ENCODE peak calls at places on chromosome 18, in eight cellular contexts. One of them, this sample, is unnamed.

GRCh38 chr18:55275042-55275897 is 312.7 kb downstream of the TCF4 start:
- DNase-seq in ovary: no peak
- DNase-seq in bronchial epithelial cell: peak
- DNase-seq in fibroblast of lung: peak
- DNase-seq in right atrium auricular region: peak
- DNase-seq in IMR-90: peak
- DNase-seq in HFF-Myc: peak
- DNase-seq in A549: no peak
- DNase-seq in this sample: peak

GRCh38 chr18:37487400-37487831 is 78.2 kb downstream of the CELF4 start:
- DNase-seq in ovary: peak
- DNase-seq in fibroblast of lung: no peak
- DNase-seq in IMR-90: no peak
- DNase-seq in A549: no peak
- DNase-seq in bronchial epithelial cell: no peak
- DNase-seq in right atrium auricular region: no peak
- DNase-seq in HFF-Myc: no peak
- DNase-seq in this sample: no peak

GRCh38 chr18:57898506-57899124 is 95.5 kb upstream of the ATP8B1 start:
- DNase-seq in A549: no peak
- DNase-seq in right atrium auricular region: no peak
- DNase-seq in HFF-Myc: peak
- DNase-seq in ovary: no peak
- DNase-seq in fibroblast of lung: peak
- DNase-seq in bronchial epithelial cell: peak
- DNase-seq in IMR-90: peak
- DNase-seq in this sample: peak

GRCh38 chr18:41674466-41674865 is 280.6 kb upstream of the PIK3C3 start:
- DNase-seq in ovary: no peak
- DNase-seq in bronchial epithelial cell: no peak
- DNase-seq in A549: no peak
- DNase-seq in HFF-Myc: no peak
- DNase-seq in IMR-90: no peak
- DNase-seq in fibroblast of lung: no peak
- DNase-seq in right atrium auricular region: no peak
- DNase-seq in this sample: no peak

GRCh38 chr18:24924066-24924716 is 427.8 kb downstream of the ZNF521 start:
- DNase-seq in IMR-90: no peak
- DNase-seq in A549: no peak
- DNase-seq in ovary: no peak
- DNase-seq in right atrium auricular region: no peak
- DNase-seq in HFF-Myc: no peak
- DNase-seq in fibroblast of lung: no peak
- DNase-seq in bronchial epithelial cell: no peak
- DNase-seq in this sample: no peak

GRCh38 chr18:6557052-6557451 is 142.3 kb upstream of the L3MBTL4 start:
- DNase-seq in fibroblast of lung: no peak
- DNase-seq in bronchial epithelial cell: no peak
- DNase-seq in ovary: no peak
- DNase-seq in A549: no peak
- DNase-seq in HFF-Myc: no peak
- DNase-seq in IMR-90: no peak
- DNase-seq in right atrium auricular region: no peak
- DNase-seq in this sample: no peak

GRCh38 chr18:67463829-67464228 is 52.7 kb downstream of the DSEL start:
- DNase-seq in fibroblast of lung: no peak
- DNase-seq in ovary: no peak
- DNase-seq in right atrium auricular region: no peak
- DNase-seq in bronchial epithelial cell: peak
- DNase-seq in HFF-Myc: no peak
- DNase-seq in IMR-90: no peak
- DNase-seq in A549: no peak
- DNase-seq in this sample: no peak

GRCh38 chr18:36481201-36481657 is 183.7 kb downstream of the FHOD3 start:
- DNase-seq in A549: no peak
- DNase-seq in IMR-90: no peak
- DNase-seq in right atrium auricular region: no peak
- DNase-seq in HFF-Myc: no peak
- DNase-seq in ovary: no peak
- DNase-seq in fibroblast of lung: no peak
- DNase-seq in bronchial epithelial cell: no peak
- DNase-seq in this sample: no peak

GRCh38 chr18:45841765-45842442 is 16.4 kb downstream of the SIGLEC15 start:
- DNase-seq in right atrium auricular region: no peak
- DNase-seq in bronchial epithelial cell: no peak
- DNase-seq in HFF-Myc: no peak
- DNase-seq in IMR-90: no peak
- DNase-seq in A549: no peak
- DNase-seq in fibroblast of lung: no peak
- DNase-seq in ovary: no peak
- DNase-seq in this sample: no peak

GRCh38 chr18:5288517-5288935 is 7.0 kb downstream of the ZBTB14 start:
- DNase-seq in fibroblast of lung: no peak
- DNase-seq in A549: no peak
- DNase-seq in IMR-90: no peak
- DNase-seq in ovary: no peak
- DNase-seq in right atrium auricular region: no peak
- DNase-seq in HFF-Myc: no peak
- DNase-seq in bronchial epithelial cell: no peak
- DNase-seq in this sample: no peak

GRCh38 chr18:46641917-46642316 is 15.1 kb downstream of the LOXHD1 start:
- DNase-seq in ovary: no peak
- DNase-seq in bronchial epithelial cell: no peak
- DNase-seq in A549: no peak
- DNase-seq in fibroblast of lung: peak
- DNase-seq in HFF-Myc: no peak
- DNase-seq in IMR-90: no peak
- DNase-seq in right atrium auricular region: no peak
- DNase-seq in this sample: no peak

GRCh38 chr18:58135806-58136331 is 91.8 kb downstream of the NEDD4L start:
- DNase-seq in ovary: peak
- DNase-seq in IMR-90: peak
- DNase-seq in HFF-Myc: peak
- DNase-seq in A549: peak
- DNase-seq in bronchial epithelial cell: peak
- DNase-seq in fibroblast of lung: peak
- DNase-seq in right atrium auricular region: peak
- DNase-seq in this sample: peak

GRCh38 chr18:22282311-22283235 is 113.2 kb downstream of the GATA6 start:
- DNase-seq in A549: peak
- DNase-seq in HFF-Myc: peak
- DNase-seq in IMR-90: peak
- DNase-seq in ovary: no peak
- DNase-seq in right atrium auricular region: no peak
- DNase-seq in fibroblast of lung: peak
- DNase-seq in bronchial epithelial cell: peak
- DNase-seq in this sample: peak

GRCh38 chr18:8279348-8279747 is 329.9 kb upstream of the RAB12 start:
- DNase-seq in ovary: no peak
- DNase-seq in HFF-Myc: no peak
- DNase-seq in right atrium auricular region: peak
- DNase-seq in bronchial epithelial cell: no peak
- DNase-seq in A549: no peak
- DNase-seq in IMR-90: no peak
- DNase-seq in fibroblast of lung: no peak
- DNase-seq in this sample: no peak

GRCh38 chr18:26164571-26164970 is 30.9 kb downstream of the PSMA8 start:
- DNase-seq in ovary: no peak
- DNase-seq in fibroblast of lung: no peak
- DNase-seq in IMR-90: no peak
- DNase-seq in right atrium auricular region: no peak
- DNase-seq in A549: no peak
- DNase-seq in HFF-Myc: no peak
- DNase-seq in bronchial epithelial cell: no peak
- DNase-seq in this sample: no peak

GRCh38 chr18:26157326-26157725 is 23.7 kb downstream of the PSMA8 start:
- DNase-seq in right atrium auricular region: no peak
- DNase-seq in IMR-90: no peak
- DNase-seq in fibroblast of lung: no peak
- DNase-seq in A549: no peak
- DNase-seq in HFF-Myc: no peak
- DNase-seq in bronchial epithelial cell: no peak
- DNase-seq in ovary: no peak
- DNase-seq in this sample: no peak

DNA sequence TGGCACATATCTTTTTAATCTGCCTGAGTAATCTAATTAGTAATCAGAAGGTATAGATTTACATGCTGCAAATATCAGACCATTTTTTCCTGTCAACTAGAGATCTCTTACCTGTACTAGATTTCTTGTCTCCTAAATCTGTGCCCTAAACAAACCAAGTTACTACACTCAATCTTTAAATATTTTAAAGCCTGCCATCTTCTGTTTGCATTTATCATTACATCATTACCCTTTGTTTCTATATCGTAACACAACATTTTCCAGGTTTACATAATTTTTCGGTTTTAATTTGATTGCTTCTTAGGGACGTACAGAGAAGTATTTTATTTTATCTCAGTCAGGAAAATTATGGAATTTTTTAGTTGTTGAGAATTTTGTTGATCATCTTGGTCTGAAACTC is 25.7 kb downstream of the PSMA8 start:
- DNase-seq in bronchial epithelial cell: peak
- DNase-seq in fibroblast of lung: no peak
- DNase-seq in right atrium auricular region: no peak
- DNase-seq in IMR-90: no peak
- DNase-seq in A549: peak
- DNase-seq in ovary: no peak
- DNase-seq in HFF-Myc: no peak
- DNase-seq in this sample: no peak
- TF ChIP-seq CTCF in bronchial epithelial cell: no peak
- TF ChIP-seq CTCF in fibroblast of lung: no peak
- TF ChIP-seq CTCF in right atrium auricular region: no peak
- TF ChIP-seq CTCF in IMR-90: no peak
- TF ChIP-seq CTCF in A549: peak
- TF ChIP-seq CTCF in ovary: no peak
- TF ChIP-seq CTCF in HFF-Myc: no peak
- TF ChIP-seq CTCF in this sample: peak

DNA sequence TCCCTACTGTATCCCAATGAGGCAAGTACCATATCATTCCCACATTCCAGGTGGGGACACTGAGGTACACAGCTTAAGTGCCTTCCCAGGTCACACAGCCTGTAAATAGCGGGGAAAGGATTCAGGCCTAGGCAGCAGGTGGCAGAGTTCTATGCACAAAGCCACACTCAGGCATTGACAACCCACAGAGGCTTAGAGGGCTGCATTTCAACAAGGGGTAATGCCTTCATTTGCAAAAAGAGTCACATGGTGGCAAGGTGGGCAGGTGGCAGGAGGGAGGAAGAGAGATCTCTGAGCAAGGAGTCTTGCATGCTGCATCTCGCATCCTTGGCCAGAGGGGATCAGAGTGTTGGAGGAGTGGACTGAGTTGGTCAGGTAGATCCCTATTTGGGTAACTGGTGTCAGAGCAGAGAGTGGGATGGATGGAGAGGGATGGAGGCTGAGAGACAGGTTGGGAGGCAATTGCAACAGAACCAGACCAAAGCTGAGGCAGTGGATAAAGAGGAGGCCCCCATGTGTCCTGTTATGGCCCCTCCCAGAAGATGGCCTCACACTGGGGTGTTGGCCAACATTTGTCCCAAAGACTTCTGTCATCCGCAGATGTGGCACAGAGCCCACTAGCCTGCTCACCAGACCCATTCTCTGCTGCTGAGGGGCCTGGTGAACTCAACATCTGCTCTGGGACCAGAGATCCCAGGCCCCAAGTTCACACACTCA is 189.6 kb downstream of the ZBTB7C start:
- DNase-seq in fibroblast of lung: no peak
- DNase-seq in HFF-Myc: no peak
- DNase-seq in ovary: no peak
- DNase-seq in IMR-90: no peak
- DNase-seq in right atrium auricular region: no peak
- DNase-seq in bronchial epithelial cell: no peak
- DNase-seq in A549: no peak
- DNase-seq in this sample: no peak
- TF ChIP-seq CTCF in fibroblast of lung: no peak
- TF ChIP-seq CTCF in HFF-Myc: no peak
- TF ChIP-seq CTCF in ovary: no peak
- TF ChIP-seq CTCF in IMR-90: no peak
- TF ChIP-seq CTCF in right atrium auricular region: no peak
- TF ChIP-seq CTCF in bronchial epithelial cell: no peak
- TF ChIP-seq CTCF in A549: no peak
- TF ChIP-seq CTCF in this sample: no peak

GRCh38 chr18:77754475-77755044 is 504.9 kb downstream of the GALR1 start:
- DNase-seq in fibroblast of lung: no peak
- DNase-seq in right atrium auricular region: no peak
- DNase-seq in ovary: no peak
- DNase-seq in IMR-90: no peak
- DNase-seq in A549: no peak
- DNase-seq in bronchial epithelial cell: no peak
- DNase-seq in HFF-Myc: no peak
- DNase-seq in this sample: no peak

GRCh38 chr18:77749189-77749588 is 499.5 kb downstream of the GALR1 start:
- DNase-seq in ovary: no peak
- DNase-seq in IMR-90: no peak
- DNase-seq in fibroblast of lung: no peak
- DNase-seq in bronchial epithelial cell: no peak
- DNase-seq in right atrium auricular region: no peak
- DNase-seq in HFF-Myc: no peak
- DNase-seq in A549: no peak
- DNase-seq in this sample: no peak
- TF ChIP-seq CTCF in ovary: no peak
- TF ChIP-seq CTCF in IMR-90: no peak
- TF ChIP-seq CTCF in fibroblast of lung: no peak
- TF ChIP-seq CTCF in bronchial epithelial cell: no peak
- TF ChIP-seq CTCF in right atrium auricular region: peak
- TF ChIP-seq CTCF in HFF-Myc: peak
- TF ChIP-seq CTCF in A549: no peak
- TF ChIP-seq CTCF in this sample: peak

GRCh38 chr18:31072175-31072574 is 29.6 kb upstream of the DSC3 start:
- DNase-seq in A549: no peak
- DNase-seq in right atrium auricular region: no peak
- DNase-seq in ovary: no peak
- DNase-seq in HFF-Myc: no peak
- DNase-seq in bronchial epithelial cell: no peak
- DNase-seq in IMR-90: no peak
- DNase-seq in fibroblast of lung: no peak
- DNase-seq in this sample: no peak

GRCh38 chr18:31066267-31066666 is 23.7 kb upstream of the DSC3 start:
- DNase-seq in HFF-Myc: no peak
- DNase-seq in A549: no peak
- DNase-seq in IMR-90: no peak
- DNase-seq in bronchial epithelial cell: no peak
- DNase-seq in ovary: no peak
- DNase-seq in right atrium auricular region: no peak
- DNase-seq in fibroblast of lung: no peak
- DNase-seq in this sample: no peak

GRCh38 chr18:31065036-31065773 is 22.7 kb upstream of the DSC3 start:
- DNase-seq in A549: no peak
- DNase-seq in right atrium auricular region: no peak
- DNase-seq in IMR-90: no peak
- DNase-seq in bronchial epithelial cell: peak
- DNase-seq in HFF-Myc: no peak
- DNase-seq in ovary: no peak
- DNase-seq in fibroblast of lung: peak
- DNase-seq in this sample: no peak

DNA sequence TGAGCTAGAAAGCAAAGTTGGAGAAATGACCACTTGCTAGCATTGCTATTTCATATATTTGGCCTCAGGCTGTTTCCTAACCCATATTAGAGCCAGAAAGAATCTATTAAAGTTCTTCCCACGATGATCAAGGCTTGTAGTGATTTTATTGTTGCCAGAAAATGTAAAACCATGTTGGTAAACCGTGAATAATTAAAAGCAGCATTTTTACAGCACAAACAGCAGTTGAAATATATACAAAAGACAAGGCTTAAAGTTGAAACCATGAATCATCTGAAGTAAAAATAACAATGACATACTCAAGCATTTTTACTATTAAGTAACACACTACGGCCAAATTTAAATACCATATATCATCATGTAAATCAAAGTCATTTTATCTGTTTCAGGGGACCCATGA is 27.7 kb upstream of the DSC3 start:
- DNase-seq in ovary: no peak
- DNase-seq in HFF-Myc: no peak
- DNase-seq in fibroblast of lung: peak
- DNase-seq in A549: no peak
- DNase-seq in right atrium auricular region: no peak
- DNase-seq in bronchial epithelial cell: no peak
- DNase-seq in IMR-90: no peak
- DNase-seq in this sample: no peak
- TF ChIP-seq CTCF in ovary: no peak
- TF ChIP-seq CTCF in HFF-Myc: no peak
- TF ChIP-seq CTCF in fibroblast of lung: no peak
- TF ChIP-seq CTCF in A549: no peak
- TF ChIP-seq CTCF in right atrium auricular region: no peak
- TF ChIP-seq CTCF in bronchial epithelial cell: no peak
- TF ChIP-seq CTCF in IMR-90: no peak
- TF ChIP-seq CTCF in this sample: no peak

This sample was measured in HFFc6.